ENCODE peak calls at places on chromosomes 5 and 9, in eight cellular contexts. One of them, this sample, is unnamed.

GRCh38 chr5:178590141-178590923 is at the start of gene COL23A1:
- DNase-seq in cardiac fibroblast: peak
- DNase-seq in stimulated activated CD4-positive, alpha-beta T cell treated with anti-CD3 and anti-CD28 coated beads, Interleukin-12 subunit alpha, Interleukin-12 subunit beta, amount 100 ng/mL, for 4 hours: peak
- DNase-seq in renal cortical epithelial cell: peak
- DNase-seq in thyroid gland: peak
- DNase-seq in epithelial cell of proximal tubule: peak
- DNase-seq in retinal pigment epithelial cell: peak
- DNase-seq in CD8-positive, alpha-beta memory T cell: peak
- DNase-seq in this sample: peak

GRCh38 chr5:67095346-67095871 is 101.2 kb downstream of the CD180 start:
- DNase-seq in cardiac fibroblast: peak
- DNase-seq in stimulated activated CD4-positive, alpha-beta T cell treated with anti-CD3 and anti-CD28 coated beads, Interleukin-12 subunit alpha, Interleukin-12 subunit beta, amount 100 ng/mL, for 4 hours: no peak
- DNase-seq in renal cortical epithelial cell: peak
- DNase-seq in thyroid gland: peak
- DNase-seq in epithelial cell of proximal tubule: no peak
- DNase-seq in retinal pigment epithelial cell: no peak
- DNase-seq in CD8-positive, alpha-beta memory T cell: no peak
- DNase-seq in this sample: no peak

GRCh38 chr9:132663851-132664250 is 5.9 kb downstream of the DDX31 start:
- DNase-seq in cardiac fibroblast: no peak
- DNase-seq in stimulated activated CD4-positive, alpha-beta T cell treated with anti-CD3 and anti-CD28 coated beads, Interleukin-12 subunit alpha, Interleukin-12 subunit beta, amount 100 ng/mL, for 4 hours: no peak
- DNase-seq in renal cortical epithelial cell: no peak
- DNase-seq in thyroid gland: no peak
- DNase-seq in epithelial cell of proximal tubule: no peak
- DNase-seq in retinal pigment epithelial cell: no peak
- DNase-seq in CD8-positive, alpha-beta memory T cell: no peak
- DNase-seq in this sample: no peak

GRCh38 chr9:109560470-109561132 is 62.5 kb upstream of the PTPN3 start:
- DNase-seq in cardiac fibroblast: no peak
- DNase-seq in stimulated activated CD4-positive, alpha-beta T cell treated with anti-CD3 and anti-CD28 coated beads, Interleukin-12 subunit alpha, Interleukin-12 subunit beta, amount 100 ng/mL, for 4 hours: no peak
- DNase-seq in renal cortical epithelial cell: no peak
- DNase-seq in thyroid gland: peak
- DNase-seq in epithelial cell of proximal tubule: no peak
- DNase-seq in retinal pigment epithelial cell: no peak
- DNase-seq in CD8-positive, alpha-beta memory T cell: no peak
- DNase-seq in this sample: no peak

GRCh38 chr9:117718701-117719100 is 14.5 kb downstream of the TLR4 start:
- DNase-seq in cardiac fibroblast: no peak
- DNase-seq in stimulated activated CD4-positive, alpha-beta T cell treated with anti-CD3 and anti-CD28 coated beads, Interleukin-12 subunit alpha, Interleukin-12 subunit beta, amount 100 ng/mL, for 4 hours: no peak
- DNase-seq in renal cortical epithelial cell: no peak
- DNase-seq in thyroid gland: no peak
- DNase-seq in epithelial cell of proximal tubule: no peak
- DNase-seq in retinal pigment epithelial cell: no peak
- DNase-seq in CD8-positive, alpha-beta memory T cell: no peak
- DNase-seq in this sample: no peak

GRCh38 chr5:135551593-135552447 is 16.1 kb upstream of the NEUROG1 start:
- DNase-seq in cardiac fibroblast: peak
- DNase-seq in stimulated activated CD4-positive, alpha-beta T cell treated with anti-CD3 and anti-CD28 coated beads, Interleukin-12 subunit alpha, Interleukin-12 subunit beta, amount 100 ng/mL, for 4 hours: peak
- DNase-seq in renal cortical epithelial cell: peak
- DNase-seq in thyroid gland: peak
- DNase-seq in epithelial cell of proximal tubule: no peak
- DNase-seq in retinal pigment epithelial cell: no peak
- DNase-seq in CD8-positive, alpha-beta memory T cell: peak
- DNase-seq in this sample: peak

GRCh38 chr5:113246371-113246870 is 188.4 kb downstream of the TSSK1B start:
- DNase-seq in cardiac fibroblast: peak
- DNase-seq in stimulated activated CD4-positive, alpha-beta T cell treated with anti-CD3 and anti-CD28 coated beads, Interleukin-12 subunit alpha, Interleukin-12 subunit beta, amount 100 ng/mL, for 4 hours: no peak
- DNase-seq in renal cortical epithelial cell: no peak
- DNase-seq in thyroid gland: no peak
- DNase-seq in epithelial cell of proximal tubule: no peak
- DNase-seq in retinal pigment epithelial cell: no peak
- DNase-seq in CD8-positive, alpha-beta memory T cell: no peak
- DNase-seq in this sample: no peak

GRCh38 chr5:25858019-25858418 is 1180.4 kb downstream of the CDH9 start:
- DNase-seq in cardiac fibroblast: no peak
- DNase-seq in stimulated activated CD4-positive, alpha-beta T cell treated with anti-CD3 and anti-CD28 coated beads, Interleukin-12 subunit alpha, Interleukin-12 subunit beta, amount 100 ng/mL, for 4 hours: no peak
- DNase-seq in renal cortical epithelial cell: no peak
- DNase-seq in thyroid gland: no peak
- DNase-seq in epithelial cell of proximal tubule: no peak
- DNase-seq in retinal pigment epithelial cell: no peak
- DNase-seq in CD8-positive, alpha-beta memory T cell: no peak
- DNase-seq in this sample: no peak

GRCh38 chr5:100777680-100778281 is 125.3 kb downstream of the ST8SIA4 start:
- DNase-seq in cardiac fibroblast: peak
- DNase-seq in stimulated activated CD4-positive, alpha-beta T cell treated with anti-CD3 and anti-CD28 coated beads, Interleukin-12 subunit alpha, Interleukin-12 subunit beta, amount 100 ng/mL, for 4 hours: no peak
- DNase-seq in renal cortical epithelial cell: peak
- DNase-seq in thyroid gland: no peak
- DNase-seq in epithelial cell of proximal tubule: peak
- DNase-seq in retinal pigment epithelial cell: no peak
- DNase-seq in CD8-positive, alpha-beta memory T cell: no peak
- DNase-seq in this sample: no peak

GRCh38 chr9:16310288-16311145 is 560.0 kb downstream of the BNC2 start:
- DNase-seq in cardiac fibroblast: no peak
- DNase-seq in stimulated activated CD4-positive, alpha-beta T cell treated with anti-CD3 and anti-CD28 coated beads, Interleukin-12 subunit alpha, Interleukin-12 subunit beta, amount 100 ng/mL, for 4 hours: no peak
- DNase-seq in renal cortical epithelial cell: no peak
- DNase-seq in thyroid gland: peak
- DNase-seq in epithelial cell of proximal tubule: no peak
- DNase-seq in retinal pigment epithelial cell: no peak
- DNase-seq in CD8-positive, alpha-beta memory T cell: no peak
- DNase-seq in this sample: no peak

GRCh38 chr9:19513671-19514275 is 105.0 kb downstream of the ACER2 start:
- DNase-seq in cardiac fibroblast: peak
- DNase-seq in stimulated activated CD4-positive, alpha-beta T cell treated with anti-CD3 and anti-CD28 coated beads, Interleukin-12 subunit alpha, Interleukin-12 subunit beta, amount 100 ng/mL, for 4 hours: no peak
- DNase-seq in renal cortical epithelial cell: peak
- DNase-seq in thyroid gland: no peak
- DNase-seq in epithelial cell of proximal tubule: no peak
- DNase-seq in retinal pigment epithelial cell: no peak
- DNase-seq in CD8-positive, alpha-beta memory T cell: no peak
- DNase-seq in this sample: no peak

GRCh38 chr5:126947146-126948010 is 83.0 kb downstream of the MARCHF3 start:
- DNase-seq in cardiac fibroblast: no peak
- DNase-seq in stimulated activated CD4-positive, alpha-beta T cell treated with anti-CD3 and anti-CD28 coated beads, Interleukin-12 subunit alpha, Interleukin-12 subunit beta, amount 100 ng/mL, for 4 hours: no peak
- DNase-seq in renal cortical epithelial cell: no peak
- DNase-seq in thyroid gland: no peak
- DNase-seq in epithelial cell of proximal tubule: no peak
- DNase-seq in retinal pigment epithelial cell: no peak
- DNase-seq in CD8-positive, alpha-beta memory T cell: no peak
- DNase-seq in this sample: no peak

GRCh38 chr5:143129910-143130703 is 273.4 kb downstream of the NR3C1 start:
- DNase-seq in cardiac fibroblast: no peak
- DNase-seq in stimulated activated CD4-positive, alpha-beta T cell treated with anti-CD3 and anti-CD28 coated beads, Interleukin-12 subunit alpha, Interleukin-12 subunit beta, amount 100 ng/mL, for 4 hours: no peak
- DNase-seq in renal cortical epithelial cell: no peak
- DNase-seq in thyroid gland: no peak
- DNase-seq in epithelial cell of proximal tubule: no peak
- DNase-seq in retinal pigment epithelial cell: no peak
- DNase-seq in CD8-positive, alpha-beta memory T cell: no peak
- DNase-seq in this sample: no peak

GRCh38 chr5:125227333-125228075 is 481.1 kb upstream of the ZNF608 start:
- DNase-seq in cardiac fibroblast: peak
- DNase-seq in stimulated activated CD4-positive, alpha-beta T cell treated with anti-CD3 and anti-CD28 coated beads, Interleukin-12 subunit alpha, Interleukin-12 subunit beta, amount 100 ng/mL, for 4 hours: no peak
- DNase-seq in renal cortical epithelial cell: no peak
- DNase-seq in thyroid gland: peak
- DNase-seq in epithelial cell of proximal tubule: no peak
- DNase-seq in retinal pigment epithelial cell: no peak
- DNase-seq in CD8-positive, alpha-beta memory T cell: no peak
- DNase-seq in this sample: no peak